ENCODE peak calls at places on chromosomes 7 and 10, in nine cellular contexts. Z, H, X, V, R, E, A, J and Q are unnamed samples.

GRCh38 chr10:61978965-61979364 is 77.5 kb downstream of the ARID5B start:
- DNase-seq in V (no peak), R (no peak), A (no peak), Z (no peak), E (no peak), X (no peak), H (no peak), J (peak), Q (peak)

GRCh38 chr10:9301554-9301953 is 1247.1 kb downstream of the GATA3 start:
- DNase-seq in Z (no peak), H (no peak), R (no peak), J (no peak), E (no peak), X (no peak), A (no peak), V (no peak), Q (no peak)

GRCh38 chr7:55108401-55108800 is 89.6 kb downstream of the EGFR start:
- DNase-seq in H (no peak), J (no peak), R (no peak), V (no peak), Z (no peak), E (no peak), A (no peak), X (no peak), Q (no peak)

GRCh38 chr7:80093349-80093748 is 41.3 kb upstream of the GNAI1 start:
- DNase-seq in J (no peak), R (no peak), H (no peak), E (no peak), X (no peak), V (no peak), A (no peak), Z (no peak), Q (no peak)

GRCh38 chr10:133272964-133273420 is 3.7 kb downstream of the ADAM8 start:
- DNase-seq in E (no peak), R (no peak), J (no peak), X (no peak), H (no peak), V (no peak), A (no peak), Z (peak), Q (no peak)

GRCh38 chr7:131424219-131424822 is 96.6 kb downstream of the MKLN1 start:
- DNase-seq in H (no peak), V (no peak), R (no peak), X (no peak), E (no peak), Z (no peak), A (peak), J (peak), Q (no peak)

GRCh38 chr10:60182691-60183090 is 207.0 kb downstream of the ANK3 start:
- DNase-seq in A (peak), H (no peak), X (no peak), J (no peak), R (no peak), E (no peak), V (no peak), Z (no peak), Q (no peak)

GRCh38 chr7:99374121-99375064 is at the start of gene ARPC1B:
- DNase-seq in X (peak), Z (peak), J (peak), H (peak), A (peak), E (no peak), V (peak), R (peak), Q (peak)

GRCh38 chr7:117827861-117828260 is 45.4 kb downstream of the CTTNBP2 start:
- DNase-seq in Z (no peak), H (no peak), J (no peak), E (no peak), R (no peak), V (no peak), X (no peak), A (peak), Q (no peak)

GRCh38 chr10:113912582-113912981 is 58.1 kb downstream of the NHLRC2 start:
- DNase-seq in R (no peak), X (no peak), Z (no peak), V (no peak), A (no peak), H (no peak), J (no peak), E (no peak), Q (no peak)

GRCh38 chr10:60869916-60870728 is 73.9 kb downstream of the RHOBTB1 start:
- DNase-seq in A (no peak), J (no peak), Z (no peak), V (no peak), X (no peak), R (no peak), E (no peak), H (no peak), Q (no peak)

GRCh38 chr7:26083113-26083512 is 68.9 kb upstream of the NFE2L3 start:
- DNase-seq in J (no peak), A (no peak), R (no peak), X (no peak), Z (no peak), H (no peak), E (no peak), V (no peak), Q (no peak)

GRCh38 chr10:72563327-72563932 is 62.4 kb downstream of the MICU1 start:
- DNase-seq in E (no peak), Z (no peak), R (no peak), A (no peak), J (peak), X (no peak), H (no peak), V (no peak), Q (no peak)

GRCh38 chr10:96513686-96514551 is at the start of gene TLL2:
- DNase-seq in J (peak), H (no peak), X (peak), V (peak), R (peak), Z (peak), E (peak), A (peak), Q (peak)
- TF ChIP-seq POLR2A in J (no peak), H (peak), X (peak), V (no peak), R (no peak), Z (peak), E (no peak), A (no peak), Q (no peak)

GRCh38 chr10:63630085-63630927 is 109.1 kb downstream of the REEP3 start:
- DNase-seq in E (peak), X (peak), R (peak), Z (peak), A (peak), H (peak), J (peak), V (peak), Q (peak)
- TF ChIP-seq POLR2A in E (no peak), X (peak), R (no peak), Z (peak), A (peak), H (peak), J (peak), V (peak), Q (peak)

GRCh38 chr7:24979470-24979862 is 512 bp downstream of the OSBPL3 start:
- DNase-seq in A (peak), X (peak), Z (peak), J (peak), E (peak), R (peak), V (peak), H (peak), Q (peak)
- TF ChIP-seq POLR2A in A (no peak), X (no peak), Z (no peak), J (peak), E (no peak), R (no peak), V (no peak), H (peak), Q (no peak)

GRCh38 chr7:70668606-70669358 is 463.2 kb upstream of the GALNT17 start:
- DNase-seq in V (no peak), R (no peak), E (no peak), J (no peak), A (no peak), H (no peak), Z (no peak), X (no peak), Q (peak)
- TF ChIP-seq POLR2A in V (no peak), R (no peak), E (no peak), J (no peak), A (no peak), H (no peak), Z (no peak), X (no peak), Q (no peak)

DNA sequence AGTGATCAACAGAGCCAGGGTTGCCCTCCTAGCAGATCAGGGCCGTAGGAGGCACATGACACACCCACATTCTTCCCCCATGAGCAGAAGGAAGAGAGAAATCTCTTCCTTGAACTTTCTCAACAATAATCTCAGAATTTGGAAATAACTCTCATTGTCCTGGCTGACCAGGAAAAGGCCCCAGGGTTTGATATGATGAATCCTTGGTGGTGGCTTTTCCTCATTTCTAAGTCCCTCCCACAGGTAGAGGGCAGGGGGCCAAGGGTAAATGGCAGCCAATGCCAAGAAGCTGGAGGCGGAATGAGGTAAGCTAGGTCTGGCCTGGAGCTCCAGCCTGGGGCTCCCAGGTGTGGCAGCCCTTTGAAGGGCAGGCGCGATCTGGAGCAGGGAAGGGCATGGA is 67.8 kb downstream of the GRB10 start:
- DNase-seq in R (no peak), J (no peak), E (no peak), X (no peak), V (no peak), A (no peak), H (no peak), Z (no peak), Q (no peak)
- TF ChIP-seq POLR2A in R (no peak), J (no peak), E (no peak), X (no peak), V (no peak), A (no peak), H (no peak), Z (no peak), Q (no peak)

GRCh38 chr7:44120395-44120794 is 3.0 kb downstream of the POLD2 start:
- DNase-seq in H (no peak), E (no peak), R (no peak), A (no peak), J (no peak), V (no peak), X (no peak), Z (no peak), Q (no peak)

GRCh38 chr7:44124822-44125202 is 1.5 kb upstream of the POLD2 start:
- DNase-seq in J (no peak), A (no peak), E (no peak), Z (no peak), V (peak), R (no peak), X (no peak), H (no peak), Q (peak)

GRCh38 chr7:44122529-44122928 is 819 bp downstream of the POLD2 start:
- DNase-seq in H (no peak), V (no peak), R (no peak), Z (no peak), E (no peak), A (no peak), J (no peak), X (no peak), Q (no peak)

GRCh38 chr7:44121761-44122420 is 1.5 kb downstream of the POLD2 start:
- DNase-seq in R (no peak), Z (no peak), H (no peak), E (no peak), J (no peak), V (peak), X (no peak), A (no peak), Q (no peak)

GRCh38 chr7:44123190-44124003 is at the start of gene POLD2:
- DNase-seq in X (peak), V (peak), R (peak), Z (peak), J (peak), E (peak), H (peak), A (peak), Q (peak)
- TF ChIP-seq POLR2A in X (peak), V (peak), R (no peak), Z (peak), J (peak), E (no peak), H (peak), A (peak), Q (peak)

DNA sequence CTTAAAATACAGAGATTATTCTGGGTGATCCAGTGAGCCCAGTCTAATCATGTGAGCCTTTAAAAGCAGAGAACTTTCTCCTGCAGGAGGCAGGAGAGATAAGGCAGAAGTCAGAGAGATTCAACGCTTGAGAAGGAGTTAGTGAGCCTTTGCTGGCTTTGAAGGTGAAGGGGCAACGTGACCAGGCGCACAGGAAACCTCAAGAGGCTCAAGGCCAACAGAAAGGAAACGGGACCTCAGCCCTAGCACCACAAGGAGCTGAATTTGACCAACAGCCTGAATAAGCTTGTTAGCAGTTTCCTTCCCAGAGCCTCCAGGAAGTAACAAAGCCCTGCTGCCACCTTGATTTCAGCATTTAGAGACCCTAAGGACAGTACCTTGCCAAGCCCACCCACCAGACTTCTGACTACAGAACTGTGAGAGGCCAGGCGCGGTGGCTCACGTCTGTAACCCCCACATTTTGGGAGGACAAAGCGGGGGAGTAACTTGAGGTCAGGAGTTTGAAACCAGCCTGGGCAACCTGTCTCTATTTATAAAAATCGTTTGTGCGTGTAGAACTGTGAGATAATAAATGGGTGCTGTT is 87.3 kb upstream of the KAT6B start:
- DNase-seq in Z (no peak), J (peak), A (peak), X (peak), V (no peak), H (no peak), R (no peak), E (no peak), Q (no peak)
- TF ChIP-seq POLR2A in Z (no peak), J (peak), A (no peak), X (no peak), V (no peak), H (no peak), R (no peak), E (no peak), Q (no peak)